ENCODE peak calls at places on chromosomes 16 and 17, in five cellular contexts. One of them, this sample, is unnamed.
A peak's percentile ranks its signal among the peaks of the same experiment; 100 is the strongest.

GRCh38 chr16:31216552-31217530 is at the start of gene PYDC1:
- DNase-seq in H54: no peak
- DNase-seq in HCT116: no peak
- DNase-seq in body of pancreas: no peak
- DNase-seq in ovary: no peak
- DNase-seq in this sample: no peak

GRCh38 chr16:81004646-81005353 is 1.9 kb downstream of the CMC2 start:
- DNase-seq in H54: peak; percentile 10
- DNase-seq in ovary: no peak
- DNase-seq in HCT116: peak; percentile 63
- DNase-seq in body of pancreas: no peak
- DNase-seq in this sample: no peak

GRCh38 chr17:77858291-77859034 is 100.0 kb upstream of the TNRC6C start:
- DNase-seq in ovary: no peak
- DNase-seq in body of pancreas: no peak
- DNase-seq in HCT116: no peak
- DNase-seq in H54: no peak
- DNase-seq in this sample: no peak

GRCh38 chr16:84052071-84052622 is 9.6 kb upstream of the SLC38A8 start:
- DNase-seq in HCT116: no peak
- DNase-seq in ovary: no peak
- DNase-seq in H54: no peak
- DNase-seq in body of pancreas: peak; percentile 10
- DNase-seq in this sample: no peak

GRCh38 chr17:77281024-77281903 is 140.5 kb downstream of the SEC14L1 start:
- DNase-seq in H54: peak; percentile 76
- DNase-seq in ovary: peak; percentile 51
- DNase-seq in HCT116: no peak
- DNase-seq in body of pancreas: peak; percentile 74
- DNase-seq in this sample: no peak

GRCh38 chr17:826778-827177 is 44.6 kb downstream of the MRM3 start:
- DNase-seq in HCT116: no peak
- DNase-seq in ovary: no peak
- DNase-seq in body of pancreas: no peak
- DNase-seq in H54: no peak
- DNase-seq in this sample: no peak

GRCh38 chr17:74431568-74432483 is at the start of gene GPRC5C:
- DNase-seq in body of pancreas: peak; percentile 95
- DNase-seq in HCT116: peak; percentile 66
- DNase-seq in ovary: peak; percentile 90
- DNase-seq in H54: no peak
- DNase-seq in this sample: no peak

GRCh38 chr17:43713494-43714162 is 45.0 kb downstream of the SOST start:
- DNase-seq in ovary: no peak
- DNase-seq in body of pancreas: no peak
- DNase-seq in HCT116: no peak
- DNase-seq in H54: peak; percentile 55
- DNase-seq in this sample: no peak

GRCh38 chr17:77316191-77316641 is 175.4 kb downstream of the SEC14L1 start:
- DNase-seq in body of pancreas: no peak
- DNase-seq in H54: peak; percentile 86
- DNase-seq in HCT116: no peak
- DNase-seq in ovary: peak; percentile 88
- DNase-seq in this sample: no peak

GRCh38 chr16:75116081-75116910 is at the start of gene LDHD:
- DNase-seq in HCT116: peak; percentile 75
- DNase-seq in ovary: peak; percentile 82
- DNase-seq in H54: peak; percentile 94
- DNase-seq in body of pancreas: peak; percentile 97
- DNase-seq in this sample: no peak

GRCh38 chr16:50313596-50314483 is 47.5 kb downstream of the ADCY7 start:
- DNase-seq in ovary: peak; percentile 34
- DNase-seq in HCT116: no peak
- DNase-seq in H54: no peak
- DNase-seq in body of pancreas: no peak
- DNase-seq in this sample: peak; percentile 92

GRCh38 chr17:17681744-17682292 is 560 bp downstream of the RAI1 start:
- DNase-seq in body of pancreas: no peak
- DNase-seq in HCT116: no peak
- DNase-seq in ovary: peak; percentile 60
- DNase-seq in H54: no peak
- DNase-seq in this sample: no peak

GRCh38 chr17:60695960-60696359 is 18.3 kb downstream of the BCAS3 start:
- DNase-seq in ovary: no peak
- DNase-seq in body of pancreas: no peak
- DNase-seq in HCT116: no peak
- DNase-seq in H54: no peak
- DNase-seq in this sample: no peak

GRCh38 chr16:72013389-72013788 is 4.8 kb downstream of the DHODH start:
- DNase-seq in ovary: peak; percentile 37
- DNase-seq in H54: no peak
- DNase-seq in body of pancreas: peak; percentile 21
- DNase-seq in HCT116: no peak
- DNase-seq in this sample: no peak

GRCh38 chr17:50763716-50764450 is 3.4 kb downstream of the ANKRD40CL start:
- DNase-seq in ovary: no peak
- DNase-seq in H54: no peak
- DNase-seq in body of pancreas: peak; percentile 49
- DNase-seq in HCT116: no peak
- DNase-seq in this sample: peak; percentile 34

GRCh38 chr16:75092777-75093176 is 23.8 kb downstream of the LDHD start:
- DNase-seq in HCT116: no peak
- DNase-seq in H54: no peak
- DNase-seq in body of pancreas: peak; percentile 49
- DNase-seq in ovary: no peak
- DNase-seq in this sample: no peak

GRCh38 chr16:50763211-50763610 is 21.3 kb downstream of the CYLD start:
- DNase-seq in body of pancreas: no peak
- DNase-seq in ovary: no peak
- DNase-seq in H54: no peak
- DNase-seq in HCT116: no peak
- DNase-seq in this sample: no peak

GRCh38 chr16:50153648-50154368 is 702 bp downstream of the TENT4B start:
- DNase-seq in body of pancreas: peak; percentile 31
- DNase-seq in ovary: peak; percentile 18
- DNase-seq in H54: peak; percentile 55
- DNase-seq in HCT116: no peak
- DNase-seq in this sample: no peak

GRCh38 chr17:70078549-70078948 is 3.5 kb downstream of the KCNJ16 start:
- DNase-seq in body of pancreas: no peak
- DNase-seq in ovary: no peak
- DNase-seq in H54: no peak
- DNase-seq in HCT116: no peak
- DNase-seq in this sample: no peak

GRCh38 chr17:79482719-79483118 is 128.1 kb downstream of the RBFOX3 start:
- DNase-seq in H54: no peak
- DNase-seq in body of pancreas: no peak
- DNase-seq in ovary: no peak
- DNase-seq in HCT116: no peak
- DNase-seq in this sample: no peak

GRCh38 chr17:50909765-50910661 is 43.9 kb upstream of the TOB1 start:
- DNase-seq in body of pancreas: no peak
- DNase-seq in H54: no peak
- DNase-seq in ovary: no peak
- DNase-seq in HCT116: no peak
- DNase-seq in this sample: no peak

GRCh38 chr16:22217890-22218730 is 12.0 kb downstream of the EEF2K start:
- DNase-seq in body of pancreas: peak; percentile 39
- DNase-seq in HCT116: no peak
- DNase-seq in H54: peak; percentile 48
- DNase-seq in ovary: no peak
- DNase-seq in this sample: no peak

GRCh38 chr17:57604771-57605733 is 140.0 kb downstream of the CCDC182 start:
- DNase-seq in HCT116: no peak
- DNase-seq in H54: no peak
- DNase-seq in body of pancreas: peak; percentile 55
- DNase-seq in ovary: peak; percentile 77
- DNase-seq in this sample: no peak

GRCh38 chr17:31508310-31509094 is 117.0 kb downstream of the RAB11FIP4 start:
- DNase-seq in HCT116: no peak
- DNase-seq in H54: no peak
- DNase-seq in body of pancreas: no peak
- DNase-seq in ovary: no peak
- DNase-seq in this sample: no peak
- TF ChIP-seq POLR2A in HCT116: no peak
- TF ChIP-seq POLR2A in H54: no peak
- TF ChIP-seq POLR2A in body of pancreas: no peak
- TF ChIP-seq POLR2A in ovary: no peak
- TF ChIP-seq POLR2A in this sample: no peak

DNA sequence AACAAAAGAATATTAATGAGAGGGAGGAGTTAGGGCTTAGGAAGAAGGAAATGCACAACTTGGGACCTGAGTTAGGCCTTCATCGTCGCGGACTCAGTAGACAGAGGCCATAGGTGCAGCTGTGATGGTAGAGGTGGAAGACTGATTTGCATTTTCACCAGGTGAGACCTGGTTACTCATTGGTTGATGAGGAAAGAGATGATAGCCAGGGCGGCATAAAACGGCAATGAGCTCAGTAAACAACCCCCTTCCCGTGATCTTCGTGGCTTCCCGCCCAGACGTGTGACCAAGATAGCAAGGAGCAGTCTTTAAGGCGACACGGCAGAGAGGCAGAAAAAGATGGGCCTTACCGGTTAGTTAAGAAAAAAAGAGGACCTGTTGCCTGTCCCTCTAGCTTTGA is at the start of gene TMC5:
- DNase-seq in ovary: no peak
- DNase-seq in H54: no peak
- DNase-seq in HCT116: no peak
- DNase-seq in body of pancreas: no peak
- DNase-seq in this sample: no peak
- TF ChIP-seq POLR2A in ovary: no peak
- TF ChIP-seq POLR2A in H54: no peak
- TF ChIP-seq POLR2A in HCT116: no peak
- TF ChIP-seq POLR2A in body of pancreas: no peak
- TF ChIP-seq POLR2A in this sample: no peak

GRCh38 chr16:372584-372983 is 2.2 kb upstream of the MRPL28 start:
- DNase-seq in HCT116: no peak
- DNase-seq in ovary: no peak
- DNase-seq in H54: no peak
- DNase-seq in body of pancreas: no peak
- DNase-seq in this sample: no peak

GRCh38 chr16:373020-373598 is 2.8 kb upstream of the MRPL28 start:
- DNase-seq in HCT116: no peak
- DNase-seq in ovary: no peak
- DNase-seq in H54: no peak
- DNase-seq in body of pancreas: no peak
- DNase-seq in this sample: no peak

GRCh38 chr16:375212-375611 is 4.9 kb upstream of the MRPL28 start:
- DNase-seq in ovary: no peak
- DNase-seq in HCT116: no peak
- DNase-seq in body of pancreas: no peak
- DNase-seq in H54: no peak
- DNase-seq in this sample: no peak

GRCh38 chr16:374616-374926 is 4.2 kb upstream of the MRPL28 start:
- DNase-seq in ovary: no peak
- DNase-seq in body of pancreas: no peak
- DNase-seq in HCT116: no peak
- DNase-seq in H54: no peak
- DNase-seq in this sample: no peak

DNA sequence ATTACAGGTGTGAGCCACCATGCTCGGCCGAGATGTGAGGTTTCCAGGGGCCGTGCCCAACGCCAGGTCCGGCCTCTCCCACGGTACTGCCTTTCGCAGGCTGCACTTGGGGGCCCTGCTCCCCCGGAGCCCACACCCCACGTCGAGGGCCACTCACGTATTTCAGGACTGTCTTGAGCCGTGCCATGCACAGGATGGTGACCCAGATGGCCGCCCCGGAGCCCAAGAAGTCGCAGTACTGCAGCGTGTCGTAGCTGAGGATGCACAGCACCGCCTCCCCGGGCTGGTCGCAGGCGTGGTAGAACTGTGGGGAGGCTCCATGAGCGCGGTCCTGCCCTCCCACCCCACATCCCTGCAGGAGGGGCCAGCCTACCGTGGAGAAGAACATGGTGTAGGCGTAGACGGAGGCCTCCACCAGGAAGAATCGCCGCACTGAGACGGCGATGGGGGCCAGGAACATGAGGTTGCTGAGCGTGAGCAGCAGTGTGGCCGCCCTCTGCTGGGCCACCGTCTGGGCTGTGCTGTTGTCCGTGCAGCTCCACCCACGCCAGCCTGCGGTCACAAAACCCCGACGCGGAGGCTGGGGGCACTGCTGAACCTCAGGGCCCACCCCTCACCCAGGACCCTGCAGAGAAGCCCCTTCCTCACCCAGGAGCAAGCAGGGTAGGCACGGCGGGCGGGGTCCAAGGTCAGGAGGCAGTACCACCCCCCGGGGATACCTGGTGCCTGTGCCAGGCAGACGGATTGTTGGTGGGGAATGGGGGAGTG is 3.7 kb upstream of the MRPL28 start:
- DNase-seq in ovary: no peak
- DNase-seq in H54: no peak
- DNase-seq in HCT116: no peak
- DNase-seq in body of pancreas: no peak
- DNase-seq in this sample: no peak
- TF ChIP-seq POLR2A in ovary: no peak
- TF ChIP-seq POLR2A in H54: no peak
- TF ChIP-seq POLR2A in HCT116: no peak
- TF ChIP-seq POLR2A in body of pancreas: no peak
- TF ChIP-seq POLR2A in this sample: no peak

GRCh38 chr16:13067648-13068047 is 166.2 kb downstream of the SHISA9 start:
- DNase-seq in body of pancreas: no peak
- DNase-seq in ovary: no peak
- DNase-seq in H54: no peak
- DNase-seq in HCT116: no peak
- DNase-seq in this sample: no peak
- TF ChIP-seq POLR2A in body of pancreas: no peak
- TF ChIP-seq POLR2A in ovary: no peak
- TF ChIP-seq POLR2A in H54: no peak
- TF ChIP-seq POLR2A in HCT116: no peak
- TF ChIP-seq POLR2A in this sample: no peak

GRCh38 chr16:89657442-89658220 is at the start of the genes CHMP1A and SPATA33:
- DNase-seq in HCT116: peak; percentile 80
- DNase-seq in ovary: peak; percentile 86
- DNase-seq in H54: peak; percentile 93
- DNase-seq in body of pancreas: peak; percentile 93
- DNase-seq in this sample: peak; percentile 97
- TF ChIP-seq POLR2A in HCT116: peak; percentile 89
- TF ChIP-seq POLR2A in ovary: peak; percentile 58
- TF ChIP-seq POLR2A in H54: peak; percentile 86
- TF ChIP-seq POLR2A in body of pancreas: peak; percentile 79
- TF ChIP-seq POLR2A in this sample: no peak

DNA sequence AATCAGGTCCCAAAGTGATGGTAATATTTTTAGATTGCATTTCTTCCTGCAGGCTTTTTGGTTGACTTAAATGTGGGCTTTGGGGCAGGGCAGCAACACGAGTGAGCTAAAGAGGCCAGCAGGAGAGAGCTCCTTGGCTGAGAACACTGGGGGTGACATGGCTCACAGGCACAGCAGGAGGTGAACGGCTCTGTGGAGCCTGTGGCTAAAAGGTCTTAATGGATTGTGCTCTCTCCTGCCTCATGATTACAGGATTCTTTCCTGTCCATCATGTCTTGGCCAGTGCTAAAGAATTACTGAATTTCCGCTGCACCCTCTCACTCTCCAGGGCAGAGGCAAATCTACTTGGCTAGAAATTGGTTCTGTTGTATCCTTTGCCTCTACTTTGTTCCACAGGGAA is 366.6 kb downstream of the HS3ST4 start:
- DNase-seq in ovary: no peak
- DNase-seq in body of pancreas: no peak
- DNase-seq in HCT116: no peak
- DNase-seq in H54: no peak
- DNase-seq in this sample: no peak
- TF ChIP-seq POLR2A in ovary: no peak
- TF ChIP-seq POLR2A in body of pancreas: no peak
- TF ChIP-seq POLR2A in HCT116: no peak
- TF ChIP-seq POLR2A in H54: no peak
- TF ChIP-seq POLR2A in this sample: no peak

This sample was measured in esophagus muscularis mucosa.